ENCODE peak calls at places on chromosomes 13 and 19, in six cellular contexts. V, G, P, F, U and H are unnamed samples.

GRCh38 chr13:113299951-113300350 is 2.9 kb downstream of the LAMP1 start:
- DNase-seq in P (no peak), G (no peak), F (no peak), U (no peak), V (no peak), H (no peak)

GRCh38 chr13:47298506-47298905 is 401.7 kb upstream of the HTR2A start:
- DNase-seq in F (no peak), G (no peak), P (no peak), V (no peak), U (no peak), H (no peak)

GRCh38 chr19:13888281-13888680 is 11.3 kb downstream of the NANOS3 start:
- DNase-seq in V (no peak), P (no peak), U (no peak), G (no peak), F (no peak), H (no peak)

GRCh38 chr19:54271106-54271505 is 9.8 kb downstream of the LILRB2 start:
- DNase-seq in V (no peak), U (no peak), G (no peak), P (no peak), F (no peak), H (no peak)

GRCh38 chr13:98384739-98385138 is 192.2 kb downstream of the STK24 start:
- DNase-seq in G (no peak), U (no peak), V (no peak), F (no peak), P (no peak), H (no peak)

GRCh38 chr13:65854431-65854830 is 1375.7 kb downstream of the PCDH9 start:
- DNase-seq in F (no peak), U (no peak), P (no peak), V (no peak), G (no peak), H (no peak)

GRCh38 chr13:82878536-82878935 is 1003.7 kb downstream of the SLITRK1 start:
- DNase-seq in P (peak), G (peak), U (no peak), F (peak), V (no peak), H (no peak)

GRCh38 chr19:38904463-38905185 is 4.9 kb downstream of the NFKBIB start:
- DNase-seq in P (no peak), U (no peak), F (no peak), G (no peak), V (no peak), H (no peak)

GRCh38 chr13:75258159-75258782 is 223.7 kb downstream of the TBC1D4 start:
- DNase-seq in U (no peak), G (peak), V (no peak), P (no peak), F (peak), H (no peak)

GRCh38 chr13:50094615-50095293 is 79.5 kb downstream of the KCNRG start:
- DNase-seq in U (no peak), G (no peak), F (no peak), P (no peak), V (no peak), H (no peak)

GRCh38 chr19:39024875-39025641 is 7.3 kb downstream of the FBXO27 start:
- DNase-seq in F (no peak), V (no peak), U (no peak), P (no peak), G (no peak), H (no peak)

GRCh38 chr13:74101436-74101835 is 32.8 kb downstream of the KLF12 start:
- DNase-seq in G (no peak), P (no peak), V (no peak), U (no peak), F (no peak), H (no peak)

GRCh38 chr13:49657241-49657641 is 28.9 kb downstream of the ARL11 start:
- DNase-seq in U (no peak), F (no peak), G (no peak), V (no peak), P (no peak), H (no peak)

GRCh38 chr19:31354919-31355318 is 5.7 kb upstream of the TSHZ3 start:
- DNase-seq in V (no peak), U (no peak), F (no peak), P (no peak), G (no peak), H (no peak)

GRCh38 chr19:5393088-5393487 is 52.5 kb upstream of the PTPRS start:
- DNase-seq in U (no peak), G (no peak), F (no peak), V (no peak), P (no peak), H (no peak)

GRCh38 chr13:32255744-32256120 is 59.4 kb downstream of the ZAR1L start:
- DNase-seq in F (no peak), G (peak), P (no peak), U (no peak), V (no peak), H (no peak)

GRCh38 chr13:73794755-73795154 is 339.4 kb downstream of the KLF12 start:
- DNase-seq in U (no peak), V (no peak), P (no peak), F (no peak), G (no peak), H (no peak)

GRCh38 chr19:7346488-7346971 is 2.2 kb upstream of the ARHGEF18 start:
- DNase-seq in F (no peak), U (no peak), V (no peak), G (no peak), P (no peak), H (no peak)